ENCODE peak calls at places on chromosome 10, in ten cellular contexts. O, R, A, H, X, E, W, S, L and Z are unnamed samples.

GRCh38 chr10:93746844-93747284 is 10.9 kb upstream of the LGI1 start:
- DNase-seq in S (peak), E (peak), O (no peak), W (no peak), H (no peak), R (no peak), A (peak), X (peak), L (peak), Z (no peak)

GRCh38 chr10:17206210-17206709 is 4.8 kb upstream of the TRDMT1 start:
- DNase-seq in S (peak), A (no peak), X (peak), R (peak), L (no peak), W (no peak), H (no peak), O (no peak), E (peak), Z (no peak)

GRCh38 chr10:130080461-130080814 is 30.2 kb downstream of the C10orf143 start:
- DNase-seq in R (no peak), W (no peak), A (no peak), L (no peak), O (no peak), S (no peak), X (no peak), H (no peak), E (no peak), Z (no peak)

GRCh38 chr10:74896788-74897527 is 70.6 kb downstream of the KAT6B start:
- DNase-seq in W (no peak), S (no peak), L (no peak), R (no peak), E (no peak), X (no peak), H (no peak), A (no peak), O (no peak), Z (no peak)

GRCh38 chr10:16116404-16117304 is 256.3 kb upstream of the MINDY3 start:
- DNase-seq in W (no peak), S (no peak), A (no peak), H (no peak), E (peak), R (no peak), L (no peak), X (no peak), O (no peak), Z (no peak)

GRCh38 chr10:96577037-96577436 is 9.8 kb downstream of the TM9SF3 start:
- DNase-seq in X (no peak), L (no peak), O (no peak), E (no peak), H (no peak), W (no peak), R (no peak), A (no peak), S (no peak), Z (no peak)

GRCh38 chr10:102280397-102281015 is 35.2 kb downstream of the GBF1 start:
- DNase-seq in H (no peak), R (no peak), L (peak), X (no peak), A (no peak), W (no peak), O (no peak), E (peak), S (peak), Z (peak)

GRCh38 chr10:16439294-16439693 is 2.5 kb downstream of the PTER start:
- DNase-seq in O (no peak), X (no peak), H (no peak), A (no peak), R (no peak), E (no peak), L (no peak), S (no peak), W (no peak), Z (no peak)

GRCh38 chr10:125575843-125576242 is 107.1 kb downstream of the TEX36 start:
- DNase-seq in R (no peak), E (no peak), L (no peak), H (no peak), A (no peak), X (no peak), S (no peak), O (no peak), W (no peak), Z (no peak)

GRCh38 chr10:44261710-44262455 is 123.0 kb downstream of the CXCL12 start:
- DNase-seq in H (no peak), E (peak), X (no peak), R (no peak), L (peak), S (peak), O (no peak), A (no peak), W (no peak), Z (no peak)

GRCh38 chr10:19730848-19731247 is 85.4 kb upstream of the PLXDC2 start:
- DNase-seq in E (no peak), A (no peak), H (no peak), W (no peak), O (no peak), X (no peak), S (peak), R (no peak), L (no peak), Z (no peak)

GRCh38 chr10:71608863-71609768 is 110.5 kb downstream of the C10orf105 start:
- DNase-seq in E (peak), H (peak), L (peak), A (peak), S (peak), R (peak), X (peak), W (peak), O (peak), Z (no peak)

GRCh38 chr10:6583447-6583846 is 3.4 kb upstream of the PRKCQ start:
- DNase-seq in L (no peak), H (no peak), E (no peak), O (no peak), S (no peak), R (peak), X (no peak), W (peak), A (no peak), Z (no peak)

GRCh38 chr10:43202224-43202656 is 64.0 kb downstream of the CSGALNACT2 start:
- DNase-seq in S (no peak), W (peak), R (peak), E (no peak), X (no peak), L (peak), A (no peak), O (peak), H (no peak), Z (no peak)

GRCh38 chr10:124020871-124021823 is 72.3 kb downstream of the CHST15 start:
- DNase-seq in A (no peak), O (peak), S (no peak), R (no peak), X (no peak), L (no peak), W (no peak), E (no peak), H (no peak), Z (no peak)

GRCh38 chr10:99522078-99522479 is 10.7 kb upstream of the NKX2-3 start:
- DNase-seq in O (no peak), A (no peak), S (no peak), H (no peak), X (no peak), E (no peak), W (no peak), L (peak), R (no peak), Z (no peak)

GRCh38 chr10:89891006-89891405 is 189.6 kb downstream of the KIF20B start:
- DNase-seq in X (no peak), L (no peak), H (no peak), A (no peak), S (no peak), W (no peak), O (no peak), E (no peak), R (no peak), Z (no peak)

GRCh38 chr10:96252730-96253129 is 18.6 kb downstream of the BLNK start:
- DNase-seq in A (no peak), S (no peak), E (no peak), O (no peak), H (no peak), W (no peak), L (no peak), X (no peak), R (no peak), Z (no peak)

GRCh38 chr10:129853236-129853946 is 110.7 kb downstream of the EBF3 start:
- DNase-seq in H (no peak), E (no peak), R (no peak), L (no peak), X (no peak), S (peak), A (no peak), W (no peak), O (no peak), Z (no peak)

GRCh38 chr10:128178319-128178937 is 52.2 kb upstream of the MKI67 start:
- DNase-seq in L (peak), E (peak), O (no peak), X (no peak), W (no peak), R (peak), H (no peak), A (no peak), S (peak), Z (no peak)

GRCh38 chr10:71863203-71863602 is 12.2 kb upstream of the PSAP start:
- DNase-seq in W (no peak), X (no peak), O (peak), R (no peak), A (no peak), S (peak), H (no peak), L (no peak), E (peak), Z (no peak)

GRCh38 chr10:36351159-36351558 is 709.1 kb upstream of the FZD8 start:
- DNase-seq in X (no peak), R (no peak), O (no peak), A (no peak), S (no peak), E (no peak), H (no peak), L (no peak), W (no peak), Z (no peak)

GRCh38 chr10:92244796-92245195 is 46.1 kb downstream of the CPEB3 start:
- DNase-seq in R (no peak), X (no peak), O (no peak), E (no peak), A (no peak), S (no peak), L (no peak), H (no peak), W (no peak), Z (no peak)

GRCh38 chr10:43237128-43237527 is 29.7 kb downstream of the RASGEF1A start:
- DNase-seq in O (peak), L (no peak), R (no peak), E (no peak), X (no peak), W (no peak), A (no peak), H (no peak), S (no peak), Z (no peak)

GRCh38 chr10:89069589-89069988 is 79.0 kb downstream of the FAS start:
- DNase-seq in W (no peak), E (no peak), A (no peak), L (no peak), H (no peak), R (no peak), S (no peak), X (no peak), O (no peak), Z (no peak)

GRCh38 chr10:36608251-36608650 is 517.1 kb upstream of the ANKRD30A start:
- DNase-seq in L (no peak), O (no peak), E (peak), X (peak), S (peak), H (no peak), W (no peak), A (no peak), R (no peak), Z (no peak)

GRCh38 chr10:11163990-11164805 is 146.5 kb downstream of the CELF2 start:
- DNase-seq in E (no peak), X (no peak), A (no peak), L (no peak), W (no peak), O (peak), H (no peak), R (no peak), S (no peak), Z (no peak)

GRCh38 chr10:27692663-27693062 is 53.0 kb downstream of the MKX start:
- DNase-seq in E (no peak), R (no peak), L (no peak), O (no peak), H (no peak), A (no peak), X (no peak), W (no peak), S (no peak), Z (no peak)

GRCh38 chr10:106083572-106083971 is 1080.9 kb downstream of the SORCS1 start:
- DNase-seq in W (no peak), H (no peak), X (no peak), S (no peak), L (no peak), O (no peak), A (no peak), E (no peak), R (no peak), Z (no peak)

GRCh38 chr10:70331486-70332268 is 47.9 kb upstream of the NPFFR1 start:
- DNase-seq in S (peak), R (no peak), H (no peak), O (peak), E (peak), W (no peak), X (peak), A (peak), L (peak), Z (peak)

GRCh38 chr10:123890761-123891146 is 853 bp downstream of the CPXM2 start:
- DNase-seq in E (no peak), A (no peak), H (no peak), L (no peak), R (no peak), O (no peak), W (no peak), S (no peak), X (no peak), Z (no peak)